ENCODE peak calls at places on chromosome 16, in eight cellular contexts. O, E, F, K, Z, D, N and Y are unnamed samples. For H3K4me1, the result is how much of the 10 kb centered on the place peaks cover.

GRCh38 chr16:69890114-69890890 is 60.8 kb upstream of the CLEC18A start:
- DNase-seq in O (no peak), N (no peak), K (peak), Z (peak), D (peak), F (peak), E (peak), Y (peak)

GRCh38 chr16:53769787-53770186 is 65.8 kb downstream of the FTO start:
- DNase-seq in O (no peak), F (no peak), D (no peak), Z (no peak), E (no peak), N (no peak), K (no peak), Y (no peak)

GRCh38 chr16:56960681-56961281 is 969 bp upstream of the CETP start:
- DNase-seq in F (peak), N (no peak), E (no peak), O (no peak), D (no peak), Z (peak), K (peak), Y (no peak)

GRCh38 chr16:57648590-57649442 is 19.3 kb upstream of the ADGRG3 start:
- DNase-seq in Z (peak), K (peak), D (peak), O (peak), E (peak), F (peak), N (peak), Y (peak)

GRCh38 chr16:85045077-85045476 is 17.5 kb downstream of the KIAA0513 start:
- DNase-seq in N (no peak), O (no peak), F (no peak), Z (no peak), E (no peak), D (no peak), K (peak), Y (no peak)

GRCh38 chr16:1572664-1573063 is 39.2 kb downstream of the TMEM204 start:
- DNase-seq in N (no peak), O (no peak), Z (no peak), D (no peak), E (no peak), K (no peak), F (no peak), Y (no peak)

GRCh38 chr16:11224894-11225676 is 30.9 kb downstream of the SOCS1 start:
- DNase-seq in K (peak), F (peak), D (no peak), O (no peak), N (no peak), E (no peak), Z (no peak), Y (peak)

GRCh38 chr16:3188925-3189825 is 1.2 kb downstream of the OR1F1 start:
- DNase-seq in K (no peak), O (peak), F (peak), E (no peak), D (peak), Z (peak), N (no peak), Y (no peak)

GRCh38 chr16:80852261-80852872 is 48.0 kb upstream of the CDYL2 start:
- DNase-seq in D (peak), Z (peak), O (peak), K (no peak), F (peak), E (no peak), N (peak), Y (no peak)

GRCh38 chr16:87636050-87636684 is 33.9 kb downstream of the JPH3 start:
- DNase-seq in N (peak), E (peak), Z (peak), O (peak), D (peak), F (peak), K (peak), Y (peak)

GRCh38 chr16:66457888-66458287 is 30.8 kb downstream of the BEAN1 start:
- DNase-seq in Z (no peak), N (no peak), F (peak), K (no peak), D (no peak), O (no peak), E (no peak), Y (no peak)

GRCh38 chr16:52535076-52535475 is 11.9 kb downstream of the TOX3 start:
- DNase-seq in O (no peak), K (no peak), D (no peak), Z (no peak), N (no peak), F (no peak), E (no peak), Y (peak)

GRCh38 chr16:52537463-52537862 is 9.5 kb downstream of the TOX3 start:
- DNase-seq in D (no peak), N (no peak), K (no peak), Z (no peak), E (no peak), O (no peak), F (no peak), Y (peak)

GRCh38 chr16:52538511-52538910 is 8.4 kb downstream of the TOX3 start:
- DNase-seq in E (no peak), N (no peak), O (no peak), F (no peak), K (no peak), D (no peak), Z (no peak), Y (no peak)

GRCh38 chr16:52540910-52541309 is 6.0 kb downstream of the TOX3 start:
- DNase-seq in Z (no peak), F (no peak), O (no peak), D (no peak), N (no peak), E (no peak), K (no peak), Y (no peak)

DNA sequence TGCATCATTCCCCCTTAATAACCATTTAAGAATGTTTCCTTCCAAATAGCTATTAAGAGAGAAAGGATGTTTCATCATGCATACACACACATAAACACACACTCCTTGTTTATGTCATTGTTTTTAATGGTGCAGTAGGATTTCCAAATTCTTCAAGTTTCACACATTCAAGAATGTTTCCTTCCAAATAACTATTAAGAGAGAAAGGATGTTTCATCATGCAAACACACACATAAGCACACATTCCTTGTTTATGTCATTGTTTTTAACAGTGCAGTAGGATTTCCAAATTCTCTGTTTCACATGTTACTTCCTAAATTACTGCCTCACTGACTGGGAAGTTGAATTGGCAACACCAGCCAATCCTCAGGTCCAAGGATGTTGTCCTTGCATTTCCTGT is 7.7 kb downstream of the TOX3 start:
- DNase-seq in O (no peak), D (no peak), N (no peak), F (no peak), Z (no peak), E (no peak), K (no peak), Y (no peak)
- TF ChIP-seq CTCF in O (no peak), D (no peak), N (no peak), F (no peak), Z (no peak), E (no peak), K (no peak), Y (no peak)

GRCh38 chr16:6946106-6946505 is 386.5 kb upstream of the RBFOX1 start:
- DNase-seq in K (no peak), D (no peak), N (no peak), Z (no peak), E (no peak), O (no peak), F (no peak), Y (no peak)
- H3K4me1 ChIP-seq in K (under half), D (under half), N (under half), Z (under half), E (under half), O (under half), F (under half), Y (under half)

DNA sequence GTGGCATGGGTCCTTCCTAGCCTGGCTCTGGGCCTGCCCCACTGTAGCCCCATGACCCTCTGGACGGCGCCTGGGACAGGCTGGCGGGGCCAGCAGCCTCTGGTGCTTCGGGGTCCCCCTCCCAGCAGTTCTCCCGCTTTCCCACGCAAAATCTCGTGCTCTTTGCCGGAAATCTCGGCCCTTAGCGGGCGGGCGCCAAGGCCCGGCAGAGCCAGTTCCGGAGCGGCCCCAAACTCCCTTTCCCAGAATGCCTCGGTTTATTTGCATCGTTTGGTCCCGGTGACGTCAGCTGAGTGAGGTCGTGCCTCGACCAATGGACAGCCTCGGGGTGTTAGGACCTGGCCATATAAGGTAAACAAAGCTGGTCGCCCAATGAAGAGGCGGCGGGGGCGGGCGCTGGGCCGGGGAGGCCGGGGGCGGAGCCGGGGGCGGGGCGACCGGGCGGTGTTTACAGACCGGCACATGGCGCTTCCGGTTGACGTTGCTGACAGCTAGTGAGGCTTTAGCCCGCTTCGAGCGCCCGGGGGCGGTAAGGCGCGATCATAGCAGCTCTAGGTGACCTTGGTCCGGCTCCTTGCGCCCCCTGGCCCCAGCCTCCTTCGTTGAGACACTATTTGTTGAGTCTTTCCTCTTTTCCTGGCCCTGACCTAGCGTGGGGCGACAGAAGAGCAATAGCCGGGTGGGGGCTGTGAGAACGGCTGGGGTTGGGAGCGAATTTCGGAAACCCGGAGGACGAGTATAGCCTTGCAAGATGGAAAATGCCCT is 1.5 kb upstream of the UBALD1 start:
- DNase-seq in E (peak), O (peak), K (peak), D (peak), F (peak), Z (peak), N (peak), Y (peak)
- TF ChIP-seq CTCF in E (peak), O (peak), K (peak), D (peak), F (peak), Z (peak), N (peak), Y (no peak)

GRCh38 chr16:89482824-89483220 is 7.5 kb downstream of the ANKRD11 start:
- DNase-seq in N (no peak), F (no peak), E (no peak), O (no peak), Z (no peak), D (no peak), K (no peak), Y (no peak)

GRCh38 chr16:89484088-89484501 is 6.3 kb downstream of the ANKRD11 start:
- DNase-seq in O (no peak), F (no peak), K (no peak), N (no peak), E (no peak), Z (peak), D (no peak), Y (no peak)

GRCh38 chr16:89485701-89486246 is 4.6 kb downstream of the ANKRD11 start:
- DNase-seq in K (no peak), E (no peak), D (no peak), F (no peak), O (no peak), N (no peak), Z (no peak), Y (no peak)

GRCh38 chr16:89482087-89482823 is 8.1 kb downstream of the ANKRD11 start:
- DNase-seq in N (no peak), E (no peak), D (no peak), K (peak), O (no peak), Z (no peak), F (no peak), Y (no peak)

DNA sequence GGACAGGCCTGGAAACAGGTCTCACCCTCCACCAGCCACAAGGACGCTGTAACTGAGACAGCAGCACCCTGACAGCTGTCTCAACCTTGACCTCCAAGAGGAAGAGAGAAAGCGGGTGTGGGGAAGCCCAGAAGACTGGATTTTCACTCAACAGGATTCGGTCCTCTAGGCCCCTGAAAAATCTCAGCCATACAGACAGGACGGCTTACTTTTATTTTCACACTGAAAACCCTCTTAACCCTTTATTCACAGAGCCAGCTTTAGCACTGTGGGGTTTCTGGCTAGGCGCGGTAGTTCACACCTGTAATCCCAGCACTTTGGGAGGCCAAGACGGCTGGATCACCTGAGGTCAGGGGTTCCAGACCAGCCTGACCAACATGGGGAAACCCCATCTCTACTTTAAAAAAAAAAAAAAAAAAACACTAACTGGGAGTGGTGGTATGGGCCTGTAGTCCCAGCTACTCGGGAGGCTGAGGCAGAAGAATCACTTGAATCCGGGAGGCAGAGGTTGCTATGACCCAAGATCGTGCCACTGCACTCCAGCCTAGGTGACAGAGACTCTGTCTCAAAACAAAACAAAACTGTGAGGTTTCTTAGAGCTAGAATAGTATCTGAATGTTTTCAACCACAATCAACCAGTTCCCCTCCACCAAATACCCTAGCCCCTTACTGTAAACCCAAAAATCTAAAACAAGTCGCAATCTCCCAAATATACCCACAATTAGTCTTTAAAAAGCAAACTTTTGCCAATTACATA is 5.3 kb downstream of the ANKRD11 start:
- DNase-seq in E (no peak), F (no peak), Z (no peak), K (peak), O (no peak), N (no peak), D (no peak), Y (no peak)
- H3K4me1 ChIP-seq in E (under half), F (under half), Z (under half), K (half or more), O (half or more), N (under half), D (under half), Y (half or more)

DNA sequence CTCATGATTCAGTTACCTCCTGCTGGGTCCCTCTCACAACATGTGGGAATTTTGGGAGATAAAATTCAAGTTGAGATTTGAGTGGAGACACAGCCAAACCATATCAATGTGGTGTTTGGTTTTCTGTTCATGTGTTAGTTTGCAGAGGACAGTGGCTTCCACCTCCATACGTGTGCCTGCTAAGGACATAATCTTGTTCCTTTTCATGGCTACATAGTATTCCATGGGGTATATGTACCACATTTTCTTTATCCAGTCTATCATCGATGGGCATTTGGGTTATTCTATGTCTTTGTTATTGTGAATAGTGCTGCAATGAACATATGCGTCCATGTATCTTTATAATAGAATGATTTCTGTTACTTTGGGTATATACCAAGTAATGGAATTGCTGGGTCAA is 4.5 kb upstream of the WWOX start:
- DNase-seq in O (no peak), E (no peak), K (no peak), F (no peak), Z (no peak), N (no peak), D (no peak), Y (no peak)
- TF ChIP-seq CTCF in O (no peak), E (no peak), K (no peak), F (no peak), Z (no peak), N (no peak), D (no peak), Y (no peak)